ENCODE peak calls at places on chromosomes 3 and 15, in five cellular contexts. One of them, this sample, is unnamed.

GRCh38 chr3:135008326-135008725 is 213.3 kb downstream of the EPHB1 start:
- DNase-seq in AG04450: no peak
- DNase-seq in choroid plexus epithelial cell: no peak
- DNase-seq in fibroblast of mammary gland: no peak
- DNase-seq in AG10803: no peak
- DNase-seq in this sample: no peak

GRCh38 chr3:48285132-48285531 is 44.2 kb downstream of the ZNF589 start:
- DNase-seq in choroid plexus epithelial cell: no peak
- DNase-seq in AG10803: peak
- DNase-seq in fibroblast of mammary gland: no peak
- DNase-seq in AG04450: no peak
- DNase-seq in this sample: no peak

GRCh38 chr3:190172751-190173150 is 52.1 kb upstream of the P3H2 start:
- DNase-seq in AG10803: peak
- DNase-seq in AG04450: no peak
- DNase-seq in fibroblast of mammary gland: peak
- DNase-seq in choroid plexus epithelial cell: no peak
- DNase-seq in this sample: peak

GRCh38 chr3:184160456-184160855 is 5.3 kb downstream of the DVL3 start:
- DNase-seq in AG04450: no peak
- DNase-seq in choroid plexus epithelial cell: peak
- DNase-seq in fibroblast of mammary gland: peak
- DNase-seq in AG10803: peak
- DNase-seq in this sample: no peak

GRCh38 chr3:9681723-9682081 is 21.9 kb upstream of the CPNE9 start:
- DNase-seq in AG04450: no peak
- DNase-seq in fibroblast of mammary gland: no peak
- DNase-seq in AG10803: no peak
- DNase-seq in choroid plexus epithelial cell: no peak
- DNase-seq in this sample: no peak

GRCh38 chr15:96053039-96054021 is 277.2 kb upstream of the NR2F2 start:
- DNase-seq in AG10803: no peak
- DNase-seq in AG04450: no peak
- DNase-seq in choroid plexus epithelial cell: peak
- DNase-seq in fibroblast of mammary gland: no peak
- DNase-seq in this sample: peak

GRCh38 chr15:45729146-45729545 is 94.3 kb downstream of the SQOR start:
- DNase-seq in choroid plexus epithelial cell: peak
- DNase-seq in fibroblast of mammary gland: peak
- DNase-seq in AG04450: no peak
- DNase-seq in AG10803: no peak
- DNase-seq in this sample: peak

GRCh38 chr15:92930061-92930460 is 29.9 kb downstream of the CHD2 start:
- DNase-seq in AG04450: no peak
- DNase-seq in AG10803: peak
- DNase-seq in fibroblast of mammary gland: no peak
- DNase-seq in choroid plexus epithelial cell: peak
- DNase-seq in this sample: no peak

GRCh38 chr3:29307229-29307796 is 26.4 kb downstream of the RBMS3 start:
- DNase-seq in fibroblast of mammary gland: no peak
- DNase-seq in AG10803: no peak
- DNase-seq in AG04450: peak
- DNase-seq in choroid plexus epithelial cell: no peak
- DNase-seq in this sample: no peak

GRCh38 chr3:15651396-15651795 is 49.9 kb downstream of the BTD start:
- DNase-seq in AG04450: no peak
- DNase-seq in choroid plexus epithelial cell: no peak
- DNase-seq in AG10803: no peak
- DNase-seq in fibroblast of mammary gland: no peak
- DNase-seq in this sample: no peak

GRCh38 chr3:157026091-157026490 is 133.9 kb downstream of the CCNL1 start:
- DNase-seq in AG10803: peak
- DNase-seq in choroid plexus epithelial cell: no peak
- DNase-seq in AG04450: no peak
- DNase-seq in fibroblast of mammary gland: no peak
- DNase-seq in this sample: peak

GRCh38 chr3:169515132-169515531 is 148.4 kb downstream of the MECOM start:
- DNase-seq in choroid plexus epithelial cell: no peak
- DNase-seq in AG04450: no peak
- DNase-seq in fibroblast of mammary gland: no peak
- DNase-seq in AG10803: no peak
- DNase-seq in this sample: no peak

GRCh38 chr3:40223856-40224255 is 85.7 kb upstream of the EIF1B start:
- DNase-seq in choroid plexus epithelial cell: no peak
- DNase-seq in fibroblast of mammary gland: no peak
- DNase-seq in AG10803: no peak
- DNase-seq in AG04450: no peak
- DNase-seq in this sample: no peak

GRCh38 chr15:80752204-80752603 is 27.0 kb upstream of the CEMIP start:
- DNase-seq in choroid plexus epithelial cell: no peak
- DNase-seq in AG04450: no peak
- DNase-seq in fibroblast of mammary gland: no peak
- DNase-seq in AG10803: no peak
- DNase-seq in this sample: no peak

GRCh38 chr3:122754867-122755835 is 38.5 kb downstream of the HSPBAP1 start:
- DNase-seq in choroid plexus epithelial cell: peak
- DNase-seq in fibroblast of mammary gland: peak
- DNase-seq in AG04450: no peak
- DNase-seq in AG10803: peak
- DNase-seq in this sample: peak

GRCh38 chr3:44825264-44825925 is 36.3 kb upstream of the TMEM42 start:
- DNase-seq in choroid plexus epithelial cell: peak
- DNase-seq in AG10803: peak
- DNase-seq in AG04450: peak
- DNase-seq in fibroblast of mammary gland: peak
- DNase-seq in this sample: peak

GRCh38 chr3:8301977-8302589 is 199.5 kb upstream of the LMCD1 start:
- DNase-seq in choroid plexus epithelial cell: peak
- DNase-seq in AG10803: peak
- DNase-seq in AG04450: peak
- DNase-seq in fibroblast of mammary gland: peak
- DNase-seq in this sample: peak

GRCh38 chr3:175741951-175742350 is 882.8 kb downstream of the NAALADL2 start:
- DNase-seq in AG10803: peak
- DNase-seq in AG04450: peak
- DNase-seq in choroid plexus epithelial cell: peak
- DNase-seq in fibroblast of mammary gland: peak
- DNase-seq in this sample: peak

GRCh38 chr3:102394517-102394916 is 40.3 kb upstream of the ZPLD1 start:
- DNase-seq in choroid plexus epithelial cell: peak
- DNase-seq in fibroblast of mammary gland: no peak
- DNase-seq in AG10803: no peak
- DNase-seq in AG04450: no peak
- DNase-seq in this sample: peak

GRCh38 chr15:85430406-85431204 is 50.2 kb downstream of the AKAP13 start:
- DNase-seq in choroid plexus epithelial cell: no peak
- DNase-seq in AG10803: no peak
- DNase-seq in fibroblast of mammary gland: no peak
- DNase-seq in AG04450: no peak
- DNase-seq in this sample: no peak

GRCh38 chr3:190265126-190265525 is 57.1 kb downstream of the CLDN1 start:
- DNase-seq in AG10803: peak
- DNase-seq in fibroblast of mammary gland: no peak
- DNase-seq in AG04450: no peak
- DNase-seq in choroid plexus epithelial cell: peak
- DNase-seq in this sample: peak

GRCh38 chr15:22229971-22230815 is 149.9 kb downstream of the OR4M2 start:
- DNase-seq in AG10803: no peak
- DNase-seq in AG04450: no peak
- DNase-seq in fibroblast of mammary gland: no peak
- DNase-seq in choroid plexus epithelial cell: no peak
- DNase-seq in this sample: no peak

GRCh38 chr15:60017538-60018199 is 13.6 kb downstream of the FOXB1 start:
- DNase-seq in choroid plexus epithelial cell: peak
- DNase-seq in fibroblast of mammary gland: peak
- DNase-seq in AG04450: no peak
- DNase-seq in AG10803: no peak
- DNase-seq in this sample: peak

GRCh38 chr3:119559441-119559963 is at the start of gene CD80:
- DNase-seq in choroid plexus epithelial cell: peak
- DNase-seq in AG04450: no peak
- DNase-seq in fibroblast of mammary gland: peak
- DNase-seq in AG10803: peak
- DNase-seq in this sample: peak

GRCh38 chr3:150760431-150761200 is 2.4 kb downstream of the SIAH2 start:
- DNase-seq in AG04450: no peak
- DNase-seq in AG10803: no peak
- DNase-seq in fibroblast of mammary gland: no peak
- DNase-seq in choroid plexus epithelial cell: no peak
- DNase-seq in this sample: no peak

GRCh38 chr3:154132777-154133375 is 11.7 kb downstream of the ARHGEF26 start:
- DNase-seq in AG10803: no peak
- DNase-seq in choroid plexus epithelial cell: peak
- DNase-seq in AG04450: no peak
- DNase-seq in fibroblast of mammary gland: peak
- DNase-seq in this sample: peak

GRCh38 chr15:74417230-74417629 is 16.5 kb downstream of the SEMA7A start:
- DNase-seq in fibroblast of mammary gland: peak
- DNase-seq in AG10803: peak
- DNase-seq in choroid plexus epithelial cell: no peak
- DNase-seq in AG04450: no peak
- DNase-seq in this sample: no peak
- H3K4me3 ChIP-seq in fibroblast of mammary gland: no peak
- H3K4me3 ChIP-seq in AG10803: no peak
- H3K4me3 ChIP-seq in choroid plexus epithelial cell: no peak
- H3K4me3 ChIP-seq in AG04450: no peak
- H3K4me3 ChIP-seq in this sample: no peak

DNA sequence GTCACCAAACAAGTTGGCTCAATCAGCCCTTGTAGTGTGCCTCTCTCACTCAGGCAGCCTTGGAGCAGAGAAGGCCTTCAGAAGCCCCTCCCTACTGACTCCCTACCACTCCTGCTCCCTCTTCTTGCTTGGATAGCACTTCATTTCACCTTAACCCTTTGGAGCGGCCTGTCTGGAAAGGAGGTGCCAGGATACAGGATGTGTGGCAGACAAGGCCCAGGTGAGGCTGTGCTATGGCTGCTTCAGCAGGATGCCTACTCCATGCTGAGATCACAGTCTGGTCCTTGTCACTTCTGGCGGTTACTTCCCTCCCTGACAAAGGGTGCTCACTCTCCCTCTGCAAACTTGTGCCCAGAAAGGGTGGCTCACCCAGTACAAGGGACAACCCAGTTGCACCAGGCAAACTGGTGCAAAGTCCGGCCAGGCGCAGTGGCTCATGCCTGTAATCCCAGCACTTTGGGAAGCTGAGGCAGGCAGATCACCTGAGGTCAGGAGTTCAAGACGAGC is 1.0 kb downstream of the MON1A start:
- DNase-seq in choroid plexus epithelial cell: no peak
- DNase-seq in fibroblast of mammary gland: no peak
- DNase-seq in AG04450: no peak
- DNase-seq in AG10803: no peak
- DNase-seq in this sample: peak
- H3K4me3 ChIP-seq in choroid plexus epithelial cell: no peak
- H3K4me3 ChIP-seq in fibroblast of mammary gland: no peak
- H3K4me3 ChIP-seq in AG04450: peak
- H3K4me3 ChIP-seq in AG10803: peak
- H3K4me3 ChIP-seq in this sample: no peak

GRCh38 chr15:100942656-100943055 is 23.5 kb downstream of the LRRK1 start:
- DNase-seq in choroid plexus epithelial cell: no peak
- DNase-seq in AG04450: no peak
- DNase-seq in fibroblast of mammary gland: no peak
- DNase-seq in AG10803: no peak
- DNase-seq in this sample: no peak

GRCh38 chr15:100939786-100940185 is 20.6 kb downstream of the LRRK1 start:
- DNase-seq in AG04450: no peak
- DNase-seq in fibroblast of mammary gland: no peak
- DNase-seq in AG10803: no peak
- DNase-seq in choroid plexus epithelial cell: no peak
- DNase-seq in this sample: no peak

GRCh38 chr15:100943074-100943473 is 23.9 kb downstream of the LRRK1 start:
- DNase-seq in fibroblast of mammary gland: peak
- DNase-seq in AG10803: no peak
- DNase-seq in choroid plexus epithelial cell: no peak
- DNase-seq in AG04450: no peak
- DNase-seq in this sample: no peak

GRCh38 chr15:100940785-100941379 is 21.7 kb downstream of the LRRK1 start:
- DNase-seq in AG10803: no peak
- DNase-seq in fibroblast of mammary gland: no peak
- DNase-seq in choroid plexus epithelial cell: no peak
- DNase-seq in AG04450: no peak
- DNase-seq in this sample: no peak

GRCh38 chr15:100941536-100941935 is 22.4 kb downstream of the LRRK1 start:
- DNase-seq in AG04450: no peak
- DNase-seq in choroid plexus epithelial cell: no peak
- DNase-seq in AG10803: no peak
- DNase-seq in fibroblast of mammary gland: no peak
- DNase-seq in this sample: no peak
- H3K4me3 ChIP-seq in AG04450: no peak
- H3K4me3 ChIP-seq in choroid plexus epithelial cell: no peak
- H3K4me3 ChIP-seq in AG10803: no peak
- H3K4me3 ChIP-seq in fibroblast of mammary gland: no peak
- H3K4me3 ChIP-seq in this sample: no peak

GRCh38 chr3:181782306-181782924 is 70.7 kb downstream of the SOX2 start:
- DNase-seq in AG04450: no peak
- DNase-seq in choroid plexus epithelial cell: peak
- DNase-seq in fibroblast of mammary gland: peak
- DNase-seq in AG10803: peak
- DNase-seq in this sample: peak
- H3K4me3 ChIP-seq in AG04450: no peak
- H3K4me3 ChIP-seq in choroid plexus epithelial cell: no peak
- H3K4me3 ChIP-seq in fibroblast of mammary gland: no peak
- H3K4me3 ChIP-seq in AG10803: no peak
- H3K4me3 ChIP-seq in this sample: no peak

DNA sequence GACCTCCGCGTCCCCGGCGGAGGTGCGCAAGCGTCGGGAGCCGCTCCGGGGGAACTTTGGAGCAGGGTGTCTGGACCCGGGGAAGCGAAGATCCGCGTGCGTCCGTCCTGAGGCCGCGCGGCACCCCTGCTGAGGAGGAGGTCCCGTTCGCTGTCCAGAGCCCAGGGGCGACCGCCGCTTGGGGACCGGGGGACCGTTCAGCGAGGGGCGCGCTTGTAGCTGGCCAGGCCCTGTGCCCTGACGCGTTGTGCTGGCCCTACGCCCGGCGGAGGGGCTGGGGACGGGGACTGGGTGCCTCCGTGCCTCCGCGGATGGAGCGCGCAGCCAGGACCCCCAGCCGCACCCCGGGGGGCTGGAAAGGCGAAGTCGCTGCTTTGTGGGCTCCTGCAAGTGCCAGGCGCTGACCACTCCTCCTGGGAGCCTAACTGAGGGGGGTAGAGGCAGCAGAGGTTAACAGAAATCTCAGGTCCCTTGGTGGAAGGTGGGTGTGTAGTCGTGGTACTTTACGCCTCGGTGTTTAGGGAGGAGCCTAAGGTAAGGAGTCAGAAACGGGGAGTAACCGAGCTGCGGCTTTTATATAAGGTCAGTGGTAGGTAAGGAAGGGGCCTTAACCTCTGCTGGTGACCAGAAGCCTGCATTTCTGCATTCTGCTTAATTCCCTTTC is at the start of gene PPARG:
- DNase-seq in fibroblast of mammary gland: peak
- DNase-seq in choroid plexus epithelial cell: peak
- DNase-seq in AG10803: no peak
- DNase-seq in AG04450: no peak
- DNase-seq in this sample: peak
- H3K4me3 ChIP-seq in fibroblast of mammary gland: peak
- H3K4me3 ChIP-seq in choroid plexus epithelial cell: peak
- H3K4me3 ChIP-seq in AG10803: peak
- H3K4me3 ChIP-seq in AG04450: peak
- H3K4me3 ChIP-seq in this sample: peak

This sample was measured in bronchial epithelial cell.